ENCODE peak calls at places on chromosomes 6 and 20, in six cellular contexts. P, C, A, D, R and W are unnamed samples.

GRCh38 chr20:31815408-31816188 is 3.6 kb upstream of the MYLK2 start:
- DNase-seq in P (no peak), R (no peak), A (no peak), C (no peak), D (peak), W (peak)

GRCh38 chr20:62123450-62124118 is 1.3 kb downstream of the LSM14B start:
- DNase-seq in P (no peak), A (no peak), R (peak), D (peak), C (no peak), W (peak)

GRCh38 chr6:83183082-83183828 is 9.8 kb downstream of the PGM3 start:
- DNase-seq in P (no peak), C (no peak), A (no peak), R (peak), D (no peak), W (peak)

GRCh38 chr20:58237318-58238182 is 9.1 kb upstream of the ANKRD60 start:
- DNase-seq in A (no peak), D (peak), R (peak), C (no peak), P (no peak), W (peak)

GRCh38 chr6:3285049-3285639 is 26.4 kb downstream of the PSMG4 start:
- DNase-seq in D (no peak), C (no peak), A (no peak), P (no peak), R (no peak), W (no peak)

GRCh38 chr20:44222969-44223368 is 12.4 kb upstream of the OSER1 start:
- DNase-seq in C (peak), P (peak), R (no peak), A (no peak), D (no peak), W (no peak)

GRCh38 chr20:38623061-38623460 is 21.5 kb downstream of the ARHGAP40 start:
- DNase-seq in A (no peak), D (no peak), P (no peak), C (no peak), R (no peak), W (no peak)

GRCh38 chr6:36858407-36858981 is 16.1 kb downstream of the PPIL1 start:
- DNase-seq in R (peak), A (no peak), C (no peak), P (no peak), D (no peak), W (peak)

GRCh38 chr20:17525650-17526049 is 5.5 kb downstream of the BFSP1 start:
- DNase-seq in D (peak), R (peak), P (no peak), C (peak), A (no peak), W (peak)

GRCh38 chr6:124119591-124119990 is 315.9 kb downstream of the NKAIN2 start:
- DNase-seq in C (no peak), D (no peak), R (no peak), A (peak), P (no peak), W (no peak)

GRCh38 chr20:63290677-63291472 is 2.1 kb upstream of the COL20A1 start:
- DNase-seq in A (peak), D (peak), R (peak), P (no peak), C (peak), W (peak)